ENCODE peak calls at places on chromosomes 11 and 22, in four cellular contexts. Y, H, A and R are unnamed samples.

GRCh38 chr11:2981130-2981529 is 11.0 kb downstream of the NAP1L4 start:
- DNase-seq in Y (no peak), H (no peak), A (no peak), R (no peak)

GRCh38 chr11:65546217-65546958 is 11.8 kb downstream of the LTBP3 start:
- DNase-seq in Y (peak; percentile 86), H (peak; percentile 95), A (peak; percentile 99), R (peak; percentile 91)

GRCh38 chr22:37178350-37179125 is 9.5 kb downstream of the C1QTNF6 start:
- DNase-seq in Y (no peak), H (no peak), A (no peak), R (no peak)

GRCh38 chr11:108639146-108639545 is 25.7 kb upstream of the DDX10 start:
- DNase-seq in Y (no peak), H (no peak), A (no peak), R (no peak)

GRCh38 chr22:25966448-25966913 is 202.8 kb upstream of the SEZ6L start:
- DNase-seq in Y (no peak), H (no peak), A (peak; percentile 48), R (no peak)

GRCh38 chr22:32206774-32207758 is 2.2 kb upstream of the RFPL2 start:
- DNase-seq in Y (no peak), H (no peak), A (peak; percentile 22), R (no peak)

GRCh38 chr11:74949748-74950127 is 672 bp downstream of the SPCS2 start:
- DNase-seq in Y (no peak), H (no peak), A (no peak), R (no peak)

GRCh38 chr11:33417121-33417520 is 159.9 kb downstream of the HIPK3 start:
- DNase-seq in Y (no peak), H (no peak), A (no peak), R (no peak)

GRCh38 chr22:35476341-35476740 is 64.3 kb upstream of the RASD2 start:
- DNase-seq in Y (no peak), H (no peak), A (no peak), R (no peak)

GRCh38 chr11:86948733-86949132 is 6.5 kb downstream of the FZD4 start:
- DNase-seq in Y (no peak), H (no peak), A (no peak), R (no peak)

GRCh38 chr11:108852701-108853100 is 187.8 kb downstream of the DDX10 start:
- DNase-seq in Y (no peak), H (no peak), A (no peak), R (no peak)

GRCh38 chr11:65589444-65590239 is 6.0 kb downstream of the KCNK7 start:
- DNase-seq in Y (no peak), H (no peak), A (no peak), R (no peak)

GRCh38 chr11:33732176-33732575 is 4.0 kb downstream of the CD59 start:
- DNase-seq in Y (no peak), H (no peak), A (no peak), R (no peak)

GRCh38 chr11:33701831-33702230 is 1.2 kb upstream of the C11orf91 start:
- DNase-seq in Y (no peak), H (no peak), A (no peak), R (no peak)

GRCh38 chr22:45833613-45834012 is 143.3 kb downstream of the WNT7B start:
- DNase-seq in Y (no peak), H (no peak), A (no peak), R (no peak)

GRCh38 chr22:45832959-45833580 is 143.9 kb downstream of the WNT7B start:
- DNase-seq in Y (no peak), H (no peak), A (no peak), R (no peak)

GRCh38 chr22:45831394-45831793 is 145.6 kb downstream of the WNT7B start:
- DNase-seq in Y (no peak), H (no peak), A (no peak), R (no peak)

GRCh38 chr22:45830531-45831245 is 146.3 kb downstream of the WNT7B start:
- DNase-seq in Y (no peak), H (no peak), A (no peak), R (no peak)

GRCh38 chr22:45832180-45832579 is 144.8 kb downstream of the WNT7B start:
- DNase-seq in Y (no peak), H (no peak), A (no peak), R (no peak)
- TF ChIP-seq CTCF in Y (no peak), H (no peak), A (no peak), R (no peak)

DNA sequence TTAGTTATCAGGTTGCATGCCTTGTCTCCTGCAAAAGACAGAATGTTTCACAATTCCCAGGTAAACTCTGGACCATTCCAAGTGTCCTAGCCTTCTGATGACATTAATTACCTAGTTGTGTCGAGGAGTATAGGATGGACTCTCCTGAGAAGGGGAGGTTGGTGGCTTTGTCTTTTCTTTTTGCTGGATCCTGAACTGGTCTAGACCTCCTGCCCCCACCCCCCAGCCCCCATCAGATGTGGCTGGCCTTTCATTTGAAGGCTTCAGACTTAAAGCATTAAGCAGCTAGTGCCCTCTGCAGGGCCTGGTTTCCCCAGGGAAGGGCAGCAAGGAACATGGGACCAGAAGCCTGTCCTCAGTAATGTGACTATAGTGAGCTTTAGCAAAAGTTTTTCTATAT is 9.7 kb downstream of the MCAM start:
- DNase-seq in Y (peak; percentile 80), H (no peak), A (no peak), R (no peak)
- TF ChIP-seq CTCF in Y (peak; percentile 14), H (no peak), A (no peak), R (no peak)

GRCh38 chr11:115215694-115216615 is 288.3 kb downstream of the CADM1 start:
- DNase-seq in Y (no peak), H (no peak), A (no peak), R (peak; percentile 25)
- TF ChIP-seq CTCF in Y (no peak), H (no peak), A (peak; percentile 38), R (peak; percentile 18)

DNA sequence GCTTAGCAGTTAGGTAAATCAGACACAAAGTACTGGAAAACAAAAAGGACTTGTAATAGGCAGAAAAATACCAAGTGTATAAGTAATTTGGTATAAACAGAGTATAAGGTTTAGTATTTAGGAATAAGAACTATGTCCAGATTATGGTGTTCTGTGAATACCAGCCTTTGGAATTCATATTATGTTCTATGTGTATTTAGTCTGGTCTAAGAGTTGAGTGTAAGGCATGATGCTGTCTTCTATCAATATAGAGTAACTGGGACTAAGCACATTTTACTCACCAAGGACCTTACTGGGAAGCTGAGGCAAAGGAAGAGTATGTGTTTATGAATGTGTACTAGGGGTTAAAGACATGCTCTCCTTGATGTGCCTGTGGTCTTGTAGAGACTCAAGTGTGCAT is 9.5 kb downstream of the SDHD start:
- DNase-seq in Y (no peak), H (no peak), A (no peak), R (no peak)
- TF ChIP-seq CTCF in Y (no peak), H (no peak), A (no peak), R (no peak)

DNA sequence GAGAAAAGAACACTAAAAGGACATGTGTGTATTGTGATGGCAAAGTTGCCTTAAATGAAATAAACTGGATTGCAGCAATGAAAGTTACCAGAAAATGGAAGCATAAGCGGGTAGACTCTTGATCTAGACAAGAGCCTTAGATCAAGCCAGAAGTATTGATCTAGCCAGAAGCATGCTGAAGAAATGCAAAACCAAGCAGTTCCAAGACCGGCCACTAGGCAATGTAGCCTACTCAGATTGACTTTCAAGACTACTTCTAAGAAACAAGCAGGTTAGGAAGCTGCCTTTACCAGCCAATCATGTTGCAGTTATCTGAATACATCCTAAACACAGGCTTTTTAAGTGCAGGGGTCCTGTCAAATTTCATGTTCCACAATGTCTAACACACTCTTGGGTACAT is 54.6 kb downstream of the KCNA4 start:
- DNase-seq in Y (no peak), H (no peak), A (peak; percentile 36), R (peak; percentile 58)
- TF ChIP-seq CTCF in Y (no peak), H (no peak), A (peak; percentile 40), R (peak; percentile 78)

GRCh38 chr11:27720277-27720830 is 20.1 kb upstream of the BDNF start:
- DNase-seq in Y (no peak), H (no peak), A (peak; percentile 90), R (peak; percentile 40)
- TF ChIP-seq CTCF in Y (no peak), H (no peak), A (peak; percentile 29), R (peak; percentile 68)

GRCh38 chr11:32379714-32380113 is 55.6 kb downstream of the WT1 start:
- DNase-seq in Y (no peak), H (no peak), A (no peak), R (no peak)

GRCh38 chr11:32374261-32374711 is 61.1 kb downstream of the WT1 start:
- DNase-seq in Y (no peak), H (no peak), A (peak; percentile 43), R (peak; percentile 61)
- TF ChIP-seq CTCF in Y (no peak), H (no peak), A (peak; percentile 48), R (peak; percentile 64)